ENCODE peak calls at places on chromosomes 6 and 20, in six cellular contexts. C, G, P, H, U and M are unnamed samples.

GRCh38 chr6:47097092-47097945 is 55.2 kb upstream of the ADGRF1 start:
- DNase-seq in C (peak), P (peak), H (peak), G (peak), U (peak), M (peak)

GRCh38 chr20:2658414-2659354 is 5.3 kb downstream of the IDH3B start:
- DNase-seq in U (no peak), P (no peak), H (no peak), C (no peak), G (no peak), M (peak)

GRCh38 chr6:97288188-97288587 is 5.2 kb upstream of the MMS22L start:
- DNase-seq in U (no peak), H (no peak), G (no peak), C (no peak), P (no peak), M (no peak)

GRCh38 chr6:41538556-41539182 is 7.5 kb upstream of the FOXP4 start:
- DNase-seq in P (peak), C (no peak), G (peak), U (no peak), H (no peak), M (no peak)

GRCh38 chr6:122620902-122621301 is 10.7 kb downstream of the PKIB start:
- DNase-seq in P (no peak), C (no peak), U (no peak), H (no peak), G (peak), M (peak)

GRCh38 chr6:109743739-109744138 is 52.6 kb downstream of the FIG4 start:
- DNase-seq in C (peak), G (peak), U (no peak), H (no peak), P (no peak), M (peak)

GRCh38 chr6:86193821-86194220 is 551.1 kb upstream of the SYNCRIP start:
- DNase-seq in G (no peak), U (no peak), C (no peak), H (no peak), P (no peak), M (no peak)

GRCh38 chr6:487956-488355 is 96.4 kb downstream of the IRF4 start:
- DNase-seq in U (no peak), P (no peak), H (no peak), G (no peak), C (no peak), M (no peak)

GRCh38 chr20:35772563-35773058 is 796 bp downstream of the PHF20 start:
- DNase-seq in C (no peak), U (no peak), G (no peak), P (peak), H (no peak), M (no peak)

GRCh38 chr20:44707259-44707580 is 7.9 kb upstream of the CCN5 start:
- DNase-seq in H (no peak), P (no peak), U (no peak), G (no peak), C (no peak), M (no peak)

GRCh38 chr20:44705364-44706094 is 9.6 kb upstream of the CCN5 start:
- DNase-seq in G (no peak), C (no peak), H (no peak), U (no peak), P (no peak), M (no peak)

GRCh38 chr20:44703956-44704488 is 11.1 kb upstream of the CCN5 start:
- DNase-seq in G (no peak), P (no peak), H (no peak), U (no peak), C (no peak), M (no peak)

GRCh38 chr20:44704551-44704971 is 10.6 kb upstream of the CCN5 start:
- DNase-seq in H (no peak), P (no peak), G (peak), U (peak), C (peak), M (peak)

DNA sequence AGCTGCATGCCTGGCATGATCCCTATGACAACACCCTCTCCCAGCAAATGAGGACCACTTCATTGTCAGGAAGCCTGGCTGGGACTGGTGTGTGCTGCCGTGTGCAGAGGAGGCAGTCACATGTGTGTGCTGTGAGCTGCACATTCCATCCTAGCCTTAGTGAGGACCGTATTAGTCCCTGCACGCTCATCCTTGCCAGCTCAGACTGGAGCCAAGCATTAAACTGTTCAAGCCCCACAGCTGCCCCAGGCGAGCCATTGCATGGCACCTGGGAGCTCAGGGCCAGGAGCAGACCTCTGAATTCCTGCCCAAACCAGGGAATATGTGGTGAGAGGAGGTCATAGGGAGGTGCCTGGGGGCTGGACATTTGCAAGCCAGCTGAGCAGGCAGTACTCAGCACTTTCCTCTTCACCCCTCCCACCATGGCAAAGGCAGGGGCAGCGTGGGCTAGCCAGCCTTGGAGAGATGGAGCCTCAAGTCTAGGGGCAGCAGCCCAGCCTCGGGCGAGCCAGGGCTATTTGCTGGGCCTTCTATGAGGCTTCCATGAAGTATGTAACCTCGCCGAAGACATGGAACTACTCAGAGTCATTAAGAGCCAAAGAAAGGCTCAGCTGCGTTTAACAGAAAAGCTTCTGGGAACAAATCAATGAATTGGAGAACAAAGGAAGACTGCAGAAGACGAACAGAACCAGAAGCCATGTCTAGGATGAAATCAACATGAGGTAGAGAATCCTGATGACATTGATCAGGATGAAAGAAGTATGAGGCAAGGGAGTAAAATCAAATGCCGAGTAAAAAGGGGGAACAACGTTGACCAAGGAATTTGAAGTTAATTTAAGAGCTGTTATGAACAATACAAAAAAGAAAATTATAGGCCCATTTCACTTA is 8.6 kb upstream of the CCN5 start:
- DNase-seq in P (no peak), G (peak), H (no peak), C (no peak), U (peak), M (no peak)
- H3K27ac ChIP-seq in P (no peak), G (no peak), H (no peak), C (no peak), U (peak), M (no peak)

GRCh38 chr6:11362481-11363018 is 130.1 kb upstream of the NEDD9 start:
- DNase-seq in H (no peak), P (no peak), U (no peak), G (no peak), C (no peak), M (no peak)

GRCh38 chr6:11356404-11357155 is 124.1 kb upstream of the NEDD9 start:
- DNase-seq in C (no peak), P (no peak), G (no peak), H (no peak), U (no peak), M (peak)

GRCh38 chr6:11357285-11357684 is 124.8 kb upstream of the NEDD9 start:
- DNase-seq in G (no peak), C (no peak), U (no peak), P (no peak), H (no peak), M (no peak)

GRCh38 chr6:11363881-11364576 is 131.6 kb upstream of the NEDD9 start:
- DNase-seq in H (no peak), C (no peak), G (no peak), U (no peak), P (peak), M (peak)

GRCh38 chr6:11358904-11359840 is 126.7 kb upstream of the NEDD9 start:
- DNase-seq in U (no peak), G (no peak), P (peak), C (no peak), H (no peak), M (no peak)
- H3K27ac ChIP-seq in U (peak), G (no peak), P (no peak), C (no peak), H (peak), M (no peak)

DNA sequence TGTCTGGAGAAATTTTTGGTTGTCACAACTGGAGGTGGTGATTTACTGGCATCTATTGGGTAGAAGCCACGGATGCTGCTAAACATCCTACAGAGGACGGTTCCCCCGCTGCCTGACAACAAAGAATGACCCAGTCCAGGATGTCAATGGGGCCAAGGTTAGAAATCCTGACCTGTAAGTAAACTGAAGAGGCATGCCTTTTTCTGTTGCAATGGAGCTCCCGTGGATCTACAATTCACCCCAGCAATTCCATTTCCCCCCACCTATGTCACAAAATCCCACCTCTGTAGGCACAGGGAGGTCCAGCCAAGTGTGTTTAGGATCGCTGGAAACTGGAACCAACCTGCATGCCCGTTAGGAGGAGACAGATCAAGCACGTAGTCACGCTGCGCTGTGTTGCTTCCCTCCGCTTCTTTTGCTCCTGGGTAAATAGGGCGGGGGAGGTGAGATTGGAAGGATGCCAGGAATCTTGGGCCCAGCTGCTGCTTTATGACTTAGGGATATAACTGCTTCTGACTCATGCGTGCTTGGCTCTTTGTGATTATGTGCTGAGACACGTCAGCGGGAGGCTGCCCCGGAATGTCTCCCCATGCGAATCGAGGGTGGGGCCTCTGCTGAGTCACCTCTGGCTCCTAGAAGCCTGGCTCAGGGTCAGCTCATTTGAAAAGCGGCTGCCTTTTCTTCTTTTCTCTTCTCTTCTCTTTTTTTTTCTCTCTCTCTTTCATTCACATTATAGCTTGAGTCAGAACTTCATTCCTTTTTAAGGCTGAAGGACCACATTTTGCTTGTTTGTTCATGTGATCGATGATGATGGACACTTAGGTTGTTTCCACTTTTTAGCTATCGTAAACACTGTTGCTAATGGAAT is 12.4 kb upstream of the PEDS1 start:
- DNase-seq in G (peak), C (peak), H (peak), P (peak), U (peak), M (peak)
- H3K27ac ChIP-seq in G (peak), C (peak), H (peak), P (peak), U (peak), M (peak)

GRCh38 chr6:56401477-56402070 is 154.2 kb upstream of the COL21A1 start:
- DNase-seq in G (no peak), C (no peak), U (no peak), H (no peak), P (no peak), M (no peak)

GRCh38 chr6:56403663-56404200 is 156.4 kb upstream of the COL21A1 start:
- DNase-seq in C (no peak), H (no peak), P (no peak), U (no peak), G (no peak), M (no peak)

GRCh38 chr6:56408976-56409375 is 161.6 kb upstream of the COL21A1 start:
- DNase-seq in P (no peak), H (no peak), G (no peak), C (no peak), U (no peak), M (no peak)

GRCh38 chr6:56407883-56408282 is 160.5 kb upstream of the COL21A1 start:
- DNase-seq in C (no peak), H (no peak), U (no peak), P (no peak), G (no peak), M (no peak)

GRCh38 chr6:56406276-56407269 is 159.2 kb upstream of the COL21A1 start:
- DNase-seq in G (no peak), U (no peak), H (no peak), C (no peak), P (no peak), M (no peak)
- H3K27ac ChIP-seq in G (no peak), U (no peak), H (no peak), C (no peak), P (no peak), M (no peak)

DNA sequence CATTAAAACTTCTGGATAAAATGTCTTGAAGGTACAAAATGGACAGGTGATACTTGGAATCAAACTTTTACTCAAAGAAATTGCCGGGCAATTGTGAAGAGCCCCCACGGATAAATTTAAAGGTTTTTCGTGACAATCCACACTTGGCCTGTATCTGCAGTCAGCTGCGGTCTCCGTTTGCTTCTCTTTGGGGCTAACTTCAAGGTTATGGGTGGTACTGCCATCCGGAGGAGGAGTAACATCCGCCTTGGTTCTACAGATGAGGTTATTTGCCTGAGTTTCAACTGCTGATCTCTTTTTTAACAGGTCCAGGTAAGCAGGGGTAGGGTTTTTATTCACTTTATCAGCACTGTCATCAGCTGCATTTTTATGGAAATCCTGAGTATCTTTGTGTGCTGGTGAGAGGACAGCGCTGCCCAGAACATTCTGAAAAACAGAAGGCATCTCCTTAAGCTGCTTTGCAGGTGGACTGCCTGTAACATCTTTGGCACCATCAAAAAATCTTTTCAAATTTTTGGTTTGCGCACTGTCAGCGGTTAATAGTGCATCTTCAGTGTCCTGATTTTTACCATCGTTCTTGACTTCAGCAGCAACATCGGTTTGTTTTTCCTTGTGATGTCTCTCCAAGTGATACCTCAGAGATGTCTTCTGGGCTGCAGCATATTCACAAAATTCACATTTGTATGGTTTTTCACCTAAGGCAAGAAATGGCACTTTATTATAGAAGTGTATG is 16.9 kb downstream of the ZNF217 start:
- DNase-seq in P (no peak), G (no peak), C (no peak), H (no peak), U (no peak), M (no peak)
- H3K27ac ChIP-seq in P (no peak), G (no peak), C (no peak), H (no peak), U (no peak), M (no peak)

GRCh38 chr20:1338096-1338495 is 9.2 kb upstream of the SDCBP2 start:
- DNase-seq in G (no peak), P (no peak), U (no peak), H (no peak), C (no peak), M (no peak)

GRCh38 chr20:1335961-1336698 is 7.2 kb upstream of the SDCBP2 start:
- DNase-seq in P (no peak), U (no peak), C (no peak), H (no peak), G (no peak), M (no peak)

GRCh38 chr20:1338801-1339200 is 9.9 kb upstream of the SDCBP2 start:
- DNase-seq in G (no peak), C (no peak), H (no peak), U (no peak), P (no peak), M (no peak)

GRCh38 chr20:1336699-1337387 is 7.9 kb upstream of the SDCBP2 start:
- DNase-seq in C (no peak), G (no peak), P (no peak), U (peak), H (peak), M (no peak)

GRCh38 chr20:1337441-1337840 is 8.5 kb upstream of the SDCBP2 start:
- DNase-seq in H (no peak), C (no peak), U (no peak), G (no peak), P (no peak), M (no peak)
- H3K27ac ChIP-seq in H (peak), C (no peak), U (peak), G (no peak), P (no peak), M (peak)

GRCh38 chr6:13528232-13528631 is 40.8 kb upstream of the GFOD1 start:
- DNase-seq in P (no peak), G (no peak), H (no peak), U (no peak), C (no peak), M (no peak)

GRCh38 chr6:13526718-13527668 is 39.6 kb upstream of the GFOD1 start:
- DNase-seq in P (peak), G (no peak), H (peak), U (peak), C (no peak), M (peak)

GRCh38 chr6:13524801-13525508 is 37.6 kb upstream of the GFOD1 start:
- DNase-seq in G (no peak), C (no peak), U (no peak), P (peak), H (no peak), M (no peak)

GRCh38 chr6:13527669-13528051 is 40.3 kb upstream of the GFOD1 start:
- DNase-seq in C (no peak), P (no peak), U (no peak), H (no peak), G (no peak), M (no peak)

GRCh38 chr6:13526339-13526717 is 38.9 kb upstream of the GFOD1 start:
- DNase-seq in U (no peak), P (no peak), G (no peak), H (no peak), C (no peak), M (no peak)
- H3K27ac ChIP-seq in U (peak), P (no peak), G (no peak), H (peak), C (no peak), M (no peak)

DNA sequence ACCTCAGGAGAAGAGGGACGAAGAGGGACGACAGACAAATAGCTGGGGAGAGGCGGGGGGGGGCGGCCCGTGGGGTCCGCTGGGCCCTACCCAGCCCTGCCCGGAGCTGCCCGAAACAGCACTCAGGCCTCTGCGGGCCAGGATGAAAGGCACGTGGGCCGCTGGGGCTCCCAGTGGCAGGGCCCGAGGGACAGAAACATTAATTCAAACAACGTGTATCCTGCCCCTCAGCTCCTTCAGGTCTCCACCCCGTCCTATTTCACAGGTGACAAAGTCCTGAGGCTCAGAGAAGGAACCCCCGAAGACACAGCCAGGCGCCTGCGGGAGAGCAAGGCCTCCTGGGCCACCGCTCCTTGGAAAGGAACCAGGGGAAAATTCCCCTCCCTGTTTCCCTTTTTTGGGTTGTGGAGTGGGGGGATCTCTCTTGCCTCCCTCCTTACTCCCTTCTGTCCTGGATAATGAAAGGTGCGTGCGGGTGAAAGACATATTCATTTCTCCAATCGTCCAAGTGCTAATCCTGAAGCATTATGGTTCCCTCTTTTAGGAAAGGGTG is 93.3 kb downstream of the RNASET2 start:
- DNase-seq in U (no peak), C (no peak), G (no peak), P (no peak), H (no peak), M (no peak)
- H3K27ac ChIP-seq in U (no peak), C (no peak), G (no peak), P (no peak), H (no peak), M (no peak)

GRCh38 chr20:37986063-37986858 is 47.0 kb downstream of the TTI1 start:
- DNase-seq in H (no peak), C (no peak), G (no peak), U (no peak), P (no peak), M (no peak)
- H3K27ac ChIP-seq in H (peak), C (no peak), G (no peak), U (peak), P (no peak), M (no peak)